ENCODE peak calls at places on chromosomes 2 and 18, in four cellular contexts. One of them, this sample, is unnamed.

GRCh38 chr2:10133007-10133647 is 10.6 kb downstream of the RRM2 start:
- DNase-seq in NCI-H1694: no peak
- DNase-seq in A172: no peak
- DNase-seq in aorta: no peak
- DNase-seq in this sample: no peak

GRCh38 chr2:233542507-233542906 is 24.1 kb downstream of the USP40 start:
- DNase-seq in aorta: no peak
- DNase-seq in NCI-H1694: no peak
- DNase-seq in A172: no peak
- DNase-seq in this sample: no peak

GRCh38 chr2:113208995-113209868 is 35.5 kb downstream of the PSD4 start:
- DNase-seq in aorta: peak
- DNase-seq in NCI-H1694: no peak
- DNase-seq in A172: no peak
- DNase-seq in this sample: no peak

GRCh38 chr2:159615936-159616733 is at the start of gene BAZ2B:
- DNase-seq in aorta: peak
- DNase-seq in NCI-H1694: peak
- DNase-seq in A172: peak
- DNase-seq in this sample: peak

GRCh38 chr2:239580199-239580527 is 179.3 kb upstream of the HDAC4 start:
- DNase-seq in A172: no peak
- DNase-seq in aorta: no peak
- DNase-seq in NCI-H1694: no peak
- DNase-seq in this sample: no peak

GRCh38 chr18:62523631-62524442 is 1.0 kb downstream of the ZCCHC2 start:
- DNase-seq in A172: peak
- DNase-seq in NCI-H1694: no peak
- DNase-seq in aorta: peak
- DNase-seq in this sample: peak

GRCh38 chr2:133574186-133574585 is 5.9 kb upstream of the NCKAP5 start:
- DNase-seq in NCI-H1694: no peak
- DNase-seq in A172: no peak
- DNase-seq in aorta: no peak
- DNase-seq in this sample: no peak

GRCh38 chr2:170525566-170525900 is 189.6 kb upstream of the SP5 start:
- DNase-seq in A172: peak
- DNase-seq in aorta: peak
- DNase-seq in NCI-H1694: no peak
- DNase-seq in this sample: no peak

GRCh38 chr2:111135910-111136297 is 15.2 kb downstream of the BCL2L11 start:
- DNase-seq in aorta: no peak
- DNase-seq in A172: peak
- DNase-seq in NCI-H1694: no peak
- DNase-seq in this sample: peak